ENCODE peak calls at places on chromosomes 2 and 18, in four cellular contexts. X is mucosa of descending colon, C is OCI-LY7, P is body of pancreas. U is an unnamed sample.

GRCh38 chr2:129803067-129803466 is 176.4 kb upstream of the RAB6C start:
- DNase-seq in C (no peak), P (no peak), X (no peak), U (no peak)

GRCh38 chr18:79796531-79797390 is 977 bp upstream of the KCNG2 start:
- DNase-seq in P (no peak), C (no peak), X (peak; percentile 44), U (no peak)

GRCh38 chr2:20617892-20618467 is 32.9 kb downstream of the HS1BP3 start:
- DNase-seq in X (peak; percentile 92), C (no peak), P (peak; percentile 94), U (peak; percentile 98)

GRCh38 chr2:88828397-88829137 is 137.1 kb downstream of the RPIA start:
- DNase-seq in X (no peak), P (peak; percentile 10), C (peak; percentile 93), U (no peak)

GRCh38 chr18:38996056-38996455 is 1430.5 kb upstream of the CELF4 start:
- DNase-seq in X (no peak), C (no peak), P (no peak), U (no peak)

GRCh38 chr18:2536493-2536892 is 34.8 kb downstream of the METTL4 start:
- DNase-seq in C (no peak), X (no peak), P (no peak), U (no peak)

GRCh38 chr2:198165289-198165688 is 360.9 kb downstream of the PLCL1 start:
- DNase-seq in X (no peak), P (no peak), C (no peak), U (no peak)

GRCh38 chr18:9868857-9869712 is 16.7 kb upstream of the TXNDC2 start:
- DNase-seq in P (no peak), C (no peak), X (no peak), U (no peak)

GRCh38 chr2:232292395-232293154 is 86.0 kb upstream of the ALPP start:
- DNase-seq in C (peak; percentile 75), X (no peak), P (peak; percentile 70), U (peak; percentile 69)

GRCh38 chr2:63667132-63667531 is 78.4 kb downstream of the MDH1 start:
- DNase-seq in X (no peak), C (no peak), P (no peak), U (no peak)

GRCh38 chr2:42371621-42372473 is 10.8 kb upstream of the COX7A2L start:
- DNase-seq in X (no peak), P (no peak), C (no peak), U (peak; percentile 33)

GRCh38 chr2:239222346-239223028 is 178.3 kb downstream of the HDAC4 start:
- DNase-seq in P (no peak), X (no peak), C (no peak), U (no peak)

GRCh38 chr2:18445412-18446320 is 114.8 kb downstream of the RDH14 start:
- DNase-seq in P (peak; percentile 7), X (no peak), C (no peak), U (peak; percentile 46)

GRCh38 chr2:71154798-71155197 is 24.4 kb downstream of the MPHOSPH10 start:
- DNase-seq in X (no peak), P (peak; percentile 26), C (peak; percentile 66), U (no peak)

GRCh38 chr2:136291871-136292270 is 173.9 kb upstream of the CXCR4 start:
- DNase-seq in P (no peak), C (no peak), X (no peak), U (no peak)

GRCh38 chr2:143807192-143807591 is 678.0 kb downstream of the ARHGAP15 start:
- DNase-seq in C (no peak), X (no peak), P (no peak), U (no peak)

GRCh38 chr2:623384-623922 is 53.8 kb downstream of the TMEM18 start:
- DNase-seq in C (no peak), P (no peak), X (no peak), U (no peak)

GRCh38 chr18:58225101-58225500 is 181.1 kb downstream of the NEDD4L start:
- DNase-seq in X (no peak), P (no peak), C (no peak), U (no peak)

GRCh38 chr2:217511850-217512249 is 490.9 kb downstream of the TNS1 start:
- DNase-seq in C (no peak), X (no peak), P (no peak), U (no peak)

GRCh38 chr2:217513256-217513655 is 489.5 kb downstream of the TNS1 start:
- DNase-seq in C (no peak), P (no peak), X (no peak), U (no peak)

GRCh38 chr2:217512259-217512658 is 490.5 kb downstream of the TNS1 start:
- DNase-seq in C (no peak), P (no peak), X (no peak), U (no peak)

GRCh38 chr2:217512728-217513127 is 490.1 kb downstream of the TNS1 start:
- DNase-seq in C (no peak), P (no peak), X (no peak), U (no peak)

DNA sequence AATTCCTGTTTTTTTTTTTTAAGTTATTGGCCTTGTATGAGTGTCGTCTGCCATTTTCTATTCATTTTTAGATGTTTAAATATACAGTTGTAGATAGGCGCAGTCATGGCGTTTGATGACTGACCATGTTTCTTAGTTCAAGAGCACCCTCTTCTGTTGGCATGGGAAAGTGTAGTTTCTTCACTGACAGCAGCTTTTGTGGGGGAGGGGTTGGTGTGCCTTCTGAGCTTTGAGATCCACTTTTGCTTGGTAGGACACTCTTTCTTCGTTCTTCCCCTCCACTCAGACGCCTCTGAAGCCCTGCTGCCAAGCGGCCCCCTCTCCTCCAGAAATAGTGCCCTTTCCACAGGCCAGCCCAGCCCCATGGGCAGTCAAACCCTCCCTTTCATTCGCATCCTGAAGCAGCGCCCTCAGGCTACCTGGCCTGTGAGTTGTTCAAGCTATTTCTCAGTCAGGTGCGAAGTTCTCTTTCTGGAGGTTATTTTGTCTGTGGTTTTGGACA is 492.0 kb downstream of the TNS1 start:
- DNase-seq in C (peak; percentile 53), X (no peak), P (peak; percentile 65), U (peak; percentile 87)
- H3K4me3 ChIP-seq in C (no peak overlapping the region), X (no peak overlapping the region), P (no peak overlapping the region), U (no peak overlapping the region)

GRCh38 chr2:202270487-202270886 is 4.9 kb downstream of the NOP58 start:
- DNase-seq in X (no peak), C (peak; percentile 12), P (no peak), U (no peak)
- H3K4me3 ChIP-seq in X (no peak overlapping the region), C (peak overlapping the region; percentile 90), P (no peak overlapping the region), U (no peak overlapping the region)

GRCh38 chr2:84924173-84925106 is 19.0 kb downstream of the TMSB10 start:
- DNase-seq in X (peak; percentile 51), P (no peak), C (peak; percentile 82), U (peak; percentile 79)
- H3K4me3 ChIP-seq in X (no peak overlapping the region), P (no peak overlapping the region), C (peak overlapping the region; percentile 25), U (peak overlapping the region; percentile 5)

GRCh38 chr2:181125364-181125763 is 145.0 kb downstream of the UBE2E3 start:
- DNase-seq in X (no peak), P (no peak), C (no peak), U (no peak)
- H3K4me3 ChIP-seq in X (no peak overlapping the region), P (no peak overlapping the region), C (no peak overlapping the region), U (no peak overlapping the region)

U was measured in testis.